ENCODE peak calls at places on chromosomes 16 and 17, in eight cellular contexts. One of them, this sample, is unnamed.

GRCh38 chr16:72569677-72570076 is 397.7 kb upstream of the PMFBP1 start:
- DNase-seq in colonic mucosa: no peak
- DNase-seq in cardiac muscle cell: no peak
- DNase-seq in upper lobe of right lung: no peak
- DNase-seq in fibroblast of lung: no peak
- DNase-seq in CD8-positive, alpha-beta memory T cell: no peak
- DNase-seq in body of pancreas: no peak
- DNase-seq in adipocyte: no peak
- DNase-seq in this sample: no peak

GRCh38 chr16:74868501-74868900 is 93.9 kb upstream of the FA2H start:
- DNase-seq in colonic mucosa: no peak
- DNase-seq in cardiac muscle cell: peak; percentile 40
- DNase-seq in upper lobe of right lung: no peak
- DNase-seq in fibroblast of lung: no peak
- DNase-seq in CD8-positive, alpha-beta memory T cell: peak; percentile 28
- DNase-seq in body of pancreas: no peak
- DNase-seq in adipocyte: no peak
- DNase-seq in this sample: no peak

GRCh38 chr16:8663192-8664089 is 11.0 kb upstream of the ABAT start:
- DNase-seq in colonic mucosa: no peak
- DNase-seq in cardiac muscle cell: no peak
- DNase-seq in upper lobe of right lung: no peak
- DNase-seq in fibroblast of lung: no peak
- DNase-seq in CD8-positive, alpha-beta memory T cell: no peak
- DNase-seq in body of pancreas: no peak
- DNase-seq in adipocyte: no peak
- DNase-seq in this sample: no peak

GRCh38 chr17:8221663-8222379 is 11.4 kb upstream of the AURKB start:
- DNase-seq in colonic mucosa: peak; percentile 97
- DNase-seq in cardiac muscle cell: peak; percentile 90
- DNase-seq in upper lobe of right lung: peak; percentile 88
- DNase-seq in fibroblast of lung: peak; percentile 93
- DNase-seq in CD8-positive, alpha-beta memory T cell: peak; percentile 95
- DNase-seq in body of pancreas: peak; percentile 92
- DNase-seq in adipocyte: peak; percentile 90
- DNase-seq in this sample: peak; percentile 72

GRCh38 chr16:81473066-81473488 is 28.5 kb downstream of the CMIP start:
- DNase-seq in colonic mucosa: no peak
- DNase-seq in cardiac muscle cell: no peak
- DNase-seq in upper lobe of right lung: no peak
- DNase-seq in fibroblast of lung: peak; percentile 20
- DNase-seq in CD8-positive, alpha-beta memory T cell: no peak
- DNase-seq in body of pancreas: no peak
- DNase-seq in adipocyte: no peak
- DNase-seq in this sample: no peak

GRCh38 chr16:50547340-50547865 is 793 bp upstream of the NKD1 start:
- DNase-seq in colonic mucosa: peak; percentile 57
- DNase-seq in cardiac muscle cell: peak; percentile 10
- DNase-seq in upper lobe of right lung: no peak
- DNase-seq in fibroblast of lung: no peak
- DNase-seq in CD8-positive, alpha-beta memory T cell: peak; percentile 93
- DNase-seq in body of pancreas: peak; percentile 72
- DNase-seq in adipocyte: no peak
- DNase-seq in this sample: peak; percentile 76

GRCh38 chr16:1458336-1458976 is 14.1 kb upstream of the CCDC154 start:
- DNase-seq in colonic mucosa: no peak
- DNase-seq in cardiac muscle cell: no peak
- DNase-seq in upper lobe of right lung: no peak
- DNase-seq in fibroblast of lung: peak; percentile 5
- DNase-seq in CD8-positive, alpha-beta memory T cell: no peak
- DNase-seq in body of pancreas: no peak
- DNase-seq in adipocyte: no peak
- DNase-seq in this sample: no peak

GRCh38 chr17:42759982-42760651 is 910 bp upstream of the RAMP2 start:
- DNase-seq in colonic mucosa: no peak
- DNase-seq in cardiac muscle cell: no peak
- DNase-seq in upper lobe of right lung: no peak
- DNase-seq in fibroblast of lung: no peak
- DNase-seq in CD8-positive, alpha-beta memory T cell: no peak
- DNase-seq in body of pancreas: no peak
- DNase-seq in adipocyte: no peak
- DNase-seq in this sample: no peak

GRCh38 chr16:22052985-22053384 is 39.4 kb upstream of the VWA3A start:
- DNase-seq in colonic mucosa: no peak
- DNase-seq in cardiac muscle cell: no peak
- DNase-seq in upper lobe of right lung: no peak
- DNase-seq in fibroblast of lung: no peak
- DNase-seq in CD8-positive, alpha-beta memory T cell: no peak
- DNase-seq in body of pancreas: no peak
- DNase-seq in adipocyte: no peak
- DNase-seq in this sample: no peak

GRCh38 chr17:61161615-61162134 is 238.0 kb upstream of the TBX2 start:
- DNase-seq in colonic mucosa: no peak
- DNase-seq in cardiac muscle cell: no peak
- DNase-seq in upper lobe of right lung: no peak
- DNase-seq in fibroblast of lung: no peak
- DNase-seq in CD8-positive, alpha-beta memory T cell: no peak
- DNase-seq in body of pancreas: no peak
- DNase-seq in adipocyte: no peak
- DNase-seq in this sample: no peak

GRCh38 chr17:43384476-43384862 is 14.3 kb upstream of the ARL4D start:
- DNase-seq in colonic mucosa: peak; percentile 49
- DNase-seq in cardiac muscle cell: no peak
- DNase-seq in upper lobe of right lung: no peak
- DNase-seq in fibroblast of lung: no peak
- DNase-seq in CD8-positive, alpha-beta memory T cell: no peak
- DNase-seq in body of pancreas: no peak
- DNase-seq in adipocyte: no peak
- DNase-seq in this sample: no peak

GRCh38 chr16:73083271-73083670 is 35.3 kb upstream of the ZFHX3 start:
- DNase-seq in colonic mucosa: no peak
- DNase-seq in cardiac muscle cell: no peak
- DNase-seq in upper lobe of right lung: no peak
- DNase-seq in fibroblast of lung: no peak
- DNase-seq in CD8-positive, alpha-beta memory T cell: no peak
- DNase-seq in body of pancreas: no peak
- DNase-seq in adipocyte: no peak
- DNase-seq in this sample: no peak

GRCh38 chr16:14354561-14355351 is 275.3 kb downstream of the PARN start:
- DNase-seq in colonic mucosa: no peak
- DNase-seq in cardiac muscle cell: peak; percentile 15
- DNase-seq in upper lobe of right lung: no peak
- DNase-seq in fibroblast of lung: peak; percentile 26
- DNase-seq in CD8-positive, alpha-beta memory T cell: no peak
- DNase-seq in body of pancreas: peak; percentile 24
- DNase-seq in adipocyte: peak; percentile 24
- DNase-seq in this sample: no peak

GRCh38 chr17:17885029-17885351 is 48.2 kb upstream of the SREBF1 start:
- DNase-seq in colonic mucosa: no peak
- DNase-seq in cardiac muscle cell: no peak
- DNase-seq in upper lobe of right lung: no peak
- DNase-seq in fibroblast of lung: no peak
- DNase-seq in CD8-positive, alpha-beta memory T cell: no peak
- DNase-seq in body of pancreas: no peak
- DNase-seq in adipocyte: no peak
- DNase-seq in this sample: no peak

GRCh38 chr17:19270951-19271611 is 33.9 kb downstream of the EPN2 start:
- DNase-seq in colonic mucosa: no peak
- DNase-seq in cardiac muscle cell: no peak
- DNase-seq in upper lobe of right lung: no peak
- DNase-seq in fibroblast of lung: no peak
- DNase-seq in CD8-positive, alpha-beta memory T cell: no peak
- DNase-seq in body of pancreas: no peak
- DNase-seq in adipocyte: no peak
- DNase-seq in this sample: no peak

GRCh38 chr16:72247821-72248253 is 75.9 kb upstream of the PMFBP1 start:
- DNase-seq in colonic mucosa: no peak
- DNase-seq in cardiac muscle cell: peak; percentile 33
- DNase-seq in upper lobe of right lung: no peak
- DNase-seq in fibroblast of lung: peak; percentile 38
- DNase-seq in CD8-positive, alpha-beta memory T cell: no peak
- DNase-seq in body of pancreas: peak; percentile 85
- DNase-seq in adipocyte: peak; percentile 29
- DNase-seq in this sample: no peak

GRCh38 chr17:64133546-64134215 is 3.7 kb upstream of the ERN1 start:
- DNase-seq in colonic mucosa: no peak
- DNase-seq in cardiac muscle cell: peak; percentile 80
- DNase-seq in upper lobe of right lung: no peak
- DNase-seq in fibroblast of lung: peak; percentile 79
- DNase-seq in CD8-positive, alpha-beta memory T cell: peak; percentile 59
- DNase-seq in body of pancreas: peak; percentile 64
- DNase-seq in adipocyte: peak; percentile 91
- DNase-seq in this sample: peak; percentile 62

GRCh38 chr17:82527893-82528292 is 8.4 kb downstream of the FOXK2 start:
- DNase-seq in colonic mucosa: no peak
- DNase-seq in cardiac muscle cell: no peak
- DNase-seq in upper lobe of right lung: no peak
- DNase-seq in fibroblast of lung: no peak
- DNase-seq in CD8-positive, alpha-beta memory T cell: no peak
- DNase-seq in body of pancreas: no peak
- DNase-seq in adipocyte: no peak
- DNase-seq in this sample: no peak

GRCh38 chr17:82528484-82529265 is 9.1 kb downstream of the FOXK2 start:
- DNase-seq in colonic mucosa: peak; percentile 58
- DNase-seq in cardiac muscle cell: peak; percentile 12
- DNase-seq in upper lobe of right lung: no peak
- DNase-seq in fibroblast of lung: peak; percentile 40
- DNase-seq in CD8-positive, alpha-beta memory T cell: peak; percentile 21
- DNase-seq in body of pancreas: peak; percentile 67
- DNase-seq in adipocyte: no peak
- DNase-seq in this sample: no peak

GRCh38 chr17:82534401-82534812 is 14.9 kb downstream of the FOXK2 start:
- DNase-seq in colonic mucosa: no peak
- DNase-seq in cardiac muscle cell: no peak
- DNase-seq in upper lobe of right lung: no peak
- DNase-seq in fibroblast of lung: no peak
- DNase-seq in CD8-positive, alpha-beta memory T cell: no peak
- DNase-seq in body of pancreas: no peak
- DNase-seq in adipocyte: no peak
- DNase-seq in this sample: peak; percentile 53

GRCh38 chr17:82529914-82530300 is 10.4 kb downstream of the FOXK2 start:
- DNase-seq in colonic mucosa: no peak
- DNase-seq in cardiac muscle cell: no peak
- DNase-seq in upper lobe of right lung: no peak
- DNase-seq in fibroblast of lung: no peak
- DNase-seq in CD8-positive, alpha-beta memory T cell: no peak
- DNase-seq in body of pancreas: no peak
- DNase-seq in adipocyte: no peak
- DNase-seq in this sample: no peak

DNA sequence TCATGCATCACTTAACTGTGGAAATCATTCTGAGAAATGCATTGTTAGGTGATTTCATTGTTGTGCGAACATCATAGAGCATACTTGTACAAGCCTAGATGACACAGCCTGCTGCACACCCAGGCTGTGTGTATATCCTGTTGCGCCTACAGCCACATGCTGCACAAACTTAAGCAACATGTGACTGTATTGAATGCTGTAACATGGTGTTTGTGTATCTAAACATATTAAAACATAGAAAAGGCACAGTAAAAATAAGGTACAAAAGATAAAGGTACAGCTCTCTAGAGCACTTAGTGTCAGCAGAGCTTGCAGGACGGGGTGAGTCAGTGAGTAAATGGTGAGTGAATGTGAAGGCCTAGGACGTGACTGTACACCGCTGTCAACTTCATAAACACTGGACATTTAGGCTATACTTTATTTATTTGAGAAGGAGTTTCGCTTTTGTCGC is 11.9 kb downstream of the FOXK2 start:
- DNase-seq in colonic mucosa: no peak
- DNase-seq in cardiac muscle cell: peak; percentile 35
- DNase-seq in upper lobe of right lung: no peak
- DNase-seq in fibroblast of lung: peak; percentile 73
- DNase-seq in CD8-positive, alpha-beta memory T cell: no peak
- DNase-seq in body of pancreas: no peak
- DNase-seq in adipocyte: peak; percentile 51
- DNase-seq in this sample: no peak
- H3K4me1 ChIP-seq in colonic mucosa: peaks cover 9% of the 10 kb centered on the region
- H3K4me1 ChIP-seq in cardiac muscle cell: peaks cover 48% of the 10 kb centered on the region
- H3K4me1 ChIP-seq in upper lobe of right lung: peaks cover 61% of the 10 kb centered on the region
- H3K4me1 ChIP-seq in fibroblast of lung: peaks cover 12% of the 10 kb centered on the region
- H3K4me1 ChIP-seq in CD8-positive, alpha-beta memory T cell: peaks cover 40% of the 10 kb centered on the region
- H3K4me1 ChIP-seq in body of pancreas: peaks cover 77% of the 10 kb centered on the region
- H3K4me1 ChIP-seq in adipocyte: peaks cover 48% of the 10 kb centered on the region
- H3K4me1 ChIP-seq in this sample: peaks cover 36% of the 10 kb centered on the region

DNA sequence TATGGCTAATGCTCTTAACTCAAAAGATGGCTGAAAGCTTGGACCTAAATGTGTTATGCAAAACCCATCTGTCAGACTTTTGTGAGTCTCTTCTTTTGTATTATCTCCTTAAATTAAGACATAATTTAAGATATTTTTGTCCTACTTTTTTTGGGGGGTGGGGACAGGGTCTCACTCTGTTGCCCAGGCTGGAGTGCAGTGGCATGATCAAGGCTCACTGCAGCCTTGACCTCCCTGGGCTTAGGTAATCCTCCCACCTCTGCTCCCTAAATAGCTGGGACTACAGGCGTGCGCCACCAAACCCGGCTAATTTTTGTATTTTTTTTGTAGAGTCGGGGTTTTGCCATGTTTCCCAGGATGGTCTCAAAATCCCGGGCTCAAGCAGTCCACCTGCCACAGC is 7.1 kb downstream of the CLTC start:
- DNase-seq in colonic mucosa: no peak
- DNase-seq in cardiac muscle cell: no peak
- DNase-seq in upper lobe of right lung: no peak
- DNase-seq in fibroblast of lung: no peak
- DNase-seq in CD8-positive, alpha-beta memory T cell: no peak
- DNase-seq in body of pancreas: no peak
- DNase-seq in adipocyte: no peak
- DNase-seq in this sample: no peak
- H3K4me1 ChIP-seq in colonic mucosa: peaks cover 15% of the 10 kb centered on the region
- H3K4me1 ChIP-seq in cardiac muscle cell: peaks cover 19% of the 10 kb centered on the region
- H3K4me1 ChIP-seq in upper lobe of right lung: peaks cover 70% of the 10 kb centered on the region
- H3K4me1 ChIP-seq in fibroblast of lung: peaks cover 6% of the 10 kb centered on the region
- H3K4me1 ChIP-seq in CD8-positive, alpha-beta memory T cell: peaks cover 63% of the 10 kb centered on the region
- H3K4me1 ChIP-seq in body of pancreas: peaks cover 65% of the 10 kb centered on the region
- H3K4me1 ChIP-seq in adipocyte: peaks cover 52% of the 10 kb centered on the region
- H3K4me1 ChIP-seq in this sample: peaks cover 38% of the 10 kb centered on the region

DNA sequence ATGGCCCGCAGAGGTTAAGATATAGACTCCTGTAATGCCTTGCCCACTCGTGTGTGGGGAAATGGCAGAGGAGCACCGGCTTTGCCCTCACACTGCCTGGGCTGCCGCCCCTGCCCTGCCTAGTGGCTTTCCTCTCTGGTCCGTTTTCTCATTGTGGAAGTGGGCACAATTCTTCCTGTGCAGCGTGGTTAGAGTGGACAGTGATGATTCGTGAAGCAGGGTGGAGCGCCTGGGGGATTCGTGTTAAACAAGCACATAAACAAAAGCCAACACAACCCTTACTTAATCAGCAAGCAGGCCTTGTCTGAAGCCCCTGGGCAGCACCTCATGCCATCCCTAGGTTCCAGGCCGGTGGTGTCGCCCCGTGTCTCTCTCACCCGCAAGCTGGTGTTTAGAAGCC is 269.7 kb downstream of the SEC14L1 start:
- DNase-seq in colonic mucosa: no peak
- DNase-seq in cardiac muscle cell: no peak
- DNase-seq in upper lobe of right lung: no peak
- DNase-seq in fibroblast of lung: no peak
- DNase-seq in CD8-positive, alpha-beta memory T cell: no peak
- DNase-seq in body of pancreas: no peak
- DNase-seq in adipocyte: no peak
- DNase-seq in this sample: no peak
- H3K4me1 ChIP-seq in colonic mucosa: peaks cover 14% of the 10 kb centered on the region
- H3K4me1 ChIP-seq in cardiac muscle cell: peaks cover 14% of the 10 kb centered on the region
- H3K4me1 ChIP-seq in upper lobe of right lung: peaks cover 49% of the 10 kb centered on the region
- H3K4me1 ChIP-seq in fibroblast of lung: peaks cover 37% of the 10 kb centered on the region
- H3K4me1 ChIP-seq in CD8-positive, alpha-beta memory T cell: peaks cover 72% of the 10 kb centered on the region
- H3K4me1 ChIP-seq in body of pancreas: peaks cover 26% of the 10 kb centered on the region
- H3K4me1 ChIP-seq in adipocyte: peaks cover 58% of the 10 kb centered on the region
- H3K4me1 ChIP-seq in this sample: peaks cover 11% of the 10 kb centered on the region

GRCh38 chr17:45300060-45300751 is 16.6 kb downstream of the MAP3K14 start:
- DNase-seq in colonic mucosa: no peak
- DNase-seq in cardiac muscle cell: no peak
- DNase-seq in upper lobe of right lung: no peak
- DNase-seq in fibroblast of lung: no peak
- DNase-seq in CD8-positive, alpha-beta memory T cell: no peak
- DNase-seq in body of pancreas: no peak
- DNase-seq in adipocyte: no peak
- DNase-seq in this sample: no peak
- H3K4me1 ChIP-seq in colonic mucosa: peaks cover 22% of the 10 kb centered on the region
- H3K4me1 ChIP-seq in cardiac muscle cell: peaks cover 16% of the 10 kb centered on the region
- H3K4me1 ChIP-seq in upper lobe of right lung: peaks cover 73% of the 10 kb centered on the region
- H3K4me1 ChIP-seq in fibroblast of lung: peaks cover 8% of the 10 kb centered on the region
- H3K4me1 ChIP-seq in CD8-positive, alpha-beta memory T cell: peaks cover 38% of the 10 kb centered on the region
- H3K4me1 ChIP-seq in body of pancreas: peaks cover 64% of the 10 kb centered on the region
- H3K4me1 ChIP-seq in adipocyte: peaks cover 48% of the 10 kb centered on the region
- H3K4me1 ChIP-seq in this sample: peaks cover 5% of the 10 kb centered on the region

This sample was measured in Caco-2.